ENCODE peak calls at places on chromosomes 5 and 9, in six cellular contexts. One of them, this sample, is unnamed.

GRCh38 chr5:1820381-1820780 is 19.2 kb downstream of the NDUFS6 start:
- DNase-seq in lower leg skin: no peak
- DNase-seq in bronchial epithelial cell: no peak
- DNase-seq in breast epithelium: no peak
- DNase-seq in fibroblast of pulmonary artery: no peak
- DNase-seq in SK-N-SH: no peak
- DNase-seq in this sample: no peak

GRCh38 chr9:134787601-134788531 is 92.7 kb upstream of the FCN2 start:
- DNase-seq in lower leg skin: no peak
- DNase-seq in bronchial epithelial cell: no peak
- DNase-seq in breast epithelium: no peak
- DNase-seq in fibroblast of pulmonary artery: no peak
- DNase-seq in SK-N-SH: no peak
- DNase-seq in this sample: no peak

GRCh38 chr5:60794691-60795090 is 49.4 kb downstream of the ELOVL7 start:
- DNase-seq in lower leg skin: no peak
- DNase-seq in bronchial epithelial cell: no peak
- DNase-seq in breast epithelium: no peak
- DNase-seq in fibroblast of pulmonary artery: no peak
- DNase-seq in SK-N-SH: no peak
- DNase-seq in this sample: no peak

GRCh38 chr5:16669776-16670175 is 53.0 kb upstream of the RETREG1 start:
- DNase-seq in lower leg skin: no peak
- DNase-seq in bronchial epithelial cell: no peak
- DNase-seq in breast epithelium: no peak
- DNase-seq in fibroblast of pulmonary artery: peak
- DNase-seq in SK-N-SH: no peak
- DNase-seq in this sample: peak

GRCh38 chr9:81416476-81417298 is 272.7 kb downstream of the TLE1 start:
- DNase-seq in lower leg skin: no peak
- DNase-seq in bronchial epithelial cell: no peak
- DNase-seq in breast epithelium: no peak
- DNase-seq in fibroblast of pulmonary artery: no peak
- DNase-seq in SK-N-SH: no peak
- DNase-seq in this sample: peak

GRCh38 chr5:50759526-50760280 is 93.3 kb downstream of the PARP8 start:
- DNase-seq in lower leg skin: no peak
- DNase-seq in bronchial epithelial cell: no peak
- DNase-seq in breast epithelium: no peak
- DNase-seq in fibroblast of pulmonary artery: no peak
- DNase-seq in SK-N-SH: no peak
- DNase-seq in this sample: peak

GRCh38 chr9:12091865-12092527 is 601.2 kb upstream of the TYRP1 start:
- DNase-seq in lower leg skin: no peak
- DNase-seq in bronchial epithelial cell: no peak
- DNase-seq in breast epithelium: no peak
- DNase-seq in fibroblast of pulmonary artery: no peak
- DNase-seq in SK-N-SH: no peak
- DNase-seq in this sample: no peak

GRCh38 chr5:120778491-120779293 is 314.6 kb downstream of the PRR16 start:
- DNase-seq in lower leg skin: no peak
- DNase-seq in bronchial epithelial cell: no peak
- DNase-seq in breast epithelium: no peak
- DNase-seq in fibroblast of pulmonary artery: peak
- DNase-seq in SK-N-SH: no peak
- DNase-seq in this sample: peak

GRCh38 chr9:135816179-135816970 is 91.0 kb downstream of the CAMSAP1 start:
- DNase-seq in lower leg skin: no peak
- DNase-seq in bronchial epithelial cell: no peak
- DNase-seq in breast epithelium: no peak
- DNase-seq in fibroblast of pulmonary artery: no peak
- DNase-seq in SK-N-SH: no peak
- DNase-seq in this sample: peak

GRCh38 chr5:91151947-91152346 is 231.2 kb downstream of the ARRDC3 start:
- DNase-seq in lower leg skin: peak
- DNase-seq in bronchial epithelial cell: peak
- DNase-seq in breast epithelium: peak
- DNase-seq in fibroblast of pulmonary artery: peak
- DNase-seq in SK-N-SH: no peak
- DNase-seq in this sample: peak

GRCh38 chr5:165161204-165161603 is 1655.8 kb downstream of the MAT2B start:
- DNase-seq in lower leg skin: no peak
- DNase-seq in bronchial epithelial cell: no peak
- DNase-seq in breast epithelium: no peak
- DNase-seq in fibroblast of pulmonary artery: no peak
- DNase-seq in SK-N-SH: no peak
- DNase-seq in this sample: no peak

GRCh38 chr5:68137451-68138190 is 77.9 kb upstream of the PIK3R1 start:
- DNase-seq in lower leg skin: no peak
- DNase-seq in bronchial epithelial cell: no peak
- DNase-seq in breast epithelium: no peak
- DNase-seq in fibroblast of pulmonary artery: no peak
- DNase-seq in SK-N-SH: no peak
- DNase-seq in this sample: no peak

GRCh38 chr9:130235558-130236435 is 29.8 kb upstream of the HMCN2 start:
- DNase-seq in lower leg skin: peak
- DNase-seq in bronchial epithelial cell: no peak
- DNase-seq in breast epithelium: peak
- DNase-seq in fibroblast of pulmonary artery: peak
- DNase-seq in SK-N-SH: peak
- DNase-seq in this sample: peak

GRCh38 chr9:112783551-112783954 is 33.0 kb downstream of the SNX30 start:
- DNase-seq in lower leg skin: no peak
- DNase-seq in bronchial epithelial cell: no peak
- DNase-seq in breast epithelium: no peak
- DNase-seq in fibroblast of pulmonary artery: no peak
- DNase-seq in SK-N-SH: no peak
- DNase-seq in this sample: no peak

GRCh38 chr5:180739271-180739670 is 587 bp downstream of the OR2Y1 start:
- DNase-seq in lower leg skin: no peak
- DNase-seq in bronchial epithelial cell: peak
- DNase-seq in breast epithelium: no peak
- DNase-seq in fibroblast of pulmonary artery: no peak
- DNase-seq in SK-N-SH: no peak
- DNase-seq in this sample: peak

GRCh38 chr5:15346738-15347137 is 153.2 kb upstream of the FBXL7 start:
- DNase-seq in lower leg skin: no peak
- DNase-seq in bronchial epithelial cell: no peak
- DNase-seq in breast epithelium: no peak
- DNase-seq in fibroblast of pulmonary artery: peak
- DNase-seq in SK-N-SH: no peak
- DNase-seq in this sample: no peak

GRCh38 chr5:178182158-178182876 is 4.9 kb downstream of the GMCL2 start:
- DNase-seq in lower leg skin: no peak
- DNase-seq in bronchial epithelial cell: no peak
- DNase-seq in breast epithelium: no peak
- DNase-seq in fibroblast of pulmonary artery: no peak
- DNase-seq in SK-N-SH: no peak
- DNase-seq in this sample: no peak

GRCh38 chr5:55226934-55227737 is at the start of gene MCIDAS:
- DNase-seq in lower leg skin: no peak
- DNase-seq in bronchial epithelial cell: peak
- DNase-seq in breast epithelium: no peak
- DNase-seq in fibroblast of pulmonary artery: no peak
- DNase-seq in SK-N-SH: peak
- DNase-seq in this sample: no peak

GRCh38 chr5:8019719-8020218 is 150.8 kb downstream of the MTRR start:
- DNase-seq in lower leg skin: no peak
- DNase-seq in bronchial epithelial cell: no peak
- DNase-seq in breast epithelium: no peak
- DNase-seq in fibroblast of pulmonary artery: no peak
- DNase-seq in SK-N-SH: no peak
- DNase-seq in this sample: no peak

GRCh38 chr9:22427226-22427880 is 19.3 kb upstream of the DMRTA1 start:
- DNase-seq in lower leg skin: no peak
- DNase-seq in bronchial epithelial cell: no peak
- DNase-seq in breast epithelium: no peak
- DNase-seq in fibroblast of pulmonary artery: no peak
- DNase-seq in SK-N-SH: no peak
- DNase-seq in this sample: no peak

GRCh38 chr9:133880851-133881634 is 111.1 kb downstream of the VAV2 start:
- DNase-seq in lower leg skin: no peak
- DNase-seq in bronchial epithelial cell: peak
- DNase-seq in breast epithelium: no peak
- DNase-seq in fibroblast of pulmonary artery: peak
- DNase-seq in SK-N-SH: peak
- DNase-seq in this sample: peak

GRCh38 chr5:142626056-142626455 is 59.8 kb downstream of the FGF1 start:
- DNase-seq in lower leg skin: no peak
- DNase-seq in bronchial epithelial cell: no peak
- DNase-seq in breast epithelium: no peak
- DNase-seq in fibroblast of pulmonary artery: no peak
- DNase-seq in SK-N-SH: no peak
- DNase-seq in this sample: no peak

GRCh38 chr5:59107692-59108091 is 524.8 kb downstream of the RAB3C start:
- DNase-seq in lower leg skin: no peak
- DNase-seq in bronchial epithelial cell: peak
- DNase-seq in breast epithelium: no peak
- DNase-seq in fibroblast of pulmonary artery: peak
- DNase-seq in SK-N-SH: no peak
- DNase-seq in this sample: peak

GRCh38 chr9:4590430-4591122 is 71.5 kb upstream of the PLPP6 start:
- DNase-seq in lower leg skin: no peak
- DNase-seq in bronchial epithelial cell: no peak
- DNase-seq in breast epithelium: no peak
- DNase-seq in fibroblast of pulmonary artery: no peak
- DNase-seq in SK-N-SH: no peak
- DNase-seq in this sample: peak

GRCh38 chr9:136163248-136163850 is 41.6 kb downstream of the LHX3 start:
- DNase-seq in lower leg skin: no peak
- DNase-seq in bronchial epithelial cell: no peak
- DNase-seq in breast epithelium: no peak
- DNase-seq in fibroblast of pulmonary artery: no peak
- DNase-seq in SK-N-SH: no peak
- DNase-seq in this sample: no peak

GRCh38 chr5:180797256-180798192 is 5.1 kb downstream of the MGAT1 start:
- DNase-seq in lower leg skin: no peak
- DNase-seq in bronchial epithelial cell: no peak
- DNase-seq in breast epithelium: no peak
- DNase-seq in fibroblast of pulmonary artery: no peak
- DNase-seq in SK-N-SH: no peak
- DNase-seq in this sample: no peak

GRCh38 chr9:135961811-135962695 is 880 bp upstream of the UBAC1 start:
- DNase-seq in lower leg skin: no peak
- DNase-seq in bronchial epithelial cell: no peak
- DNase-seq in breast epithelium: no peak
- DNase-seq in fibroblast of pulmonary artery: no peak
- DNase-seq in SK-N-SH: peak
- DNase-seq in this sample: no peak

GRCh38 chr5:71697967-71698366 is 21.1 kb upstream of the CARTPT start:
- DNase-seq in lower leg skin: no peak
- DNase-seq in bronchial epithelial cell: no peak
- DNase-seq in breast epithelium: no peak
- DNase-seq in fibroblast of pulmonary artery: no peak
- DNase-seq in SK-N-SH: no peak
- DNase-seq in this sample: no peak
- TF ChIP-seq CTCF in lower leg skin: no peak
- TF ChIP-seq CTCF in bronchial epithelial cell: peak
- TF ChIP-seq CTCF in breast epithelium: no peak
- TF ChIP-seq CTCF in fibroblast of pulmonary artery: peak
- TF ChIP-seq CTCF in SK-N-SH: peak
- TF ChIP-seq CTCF in this sample: peak

DNA sequence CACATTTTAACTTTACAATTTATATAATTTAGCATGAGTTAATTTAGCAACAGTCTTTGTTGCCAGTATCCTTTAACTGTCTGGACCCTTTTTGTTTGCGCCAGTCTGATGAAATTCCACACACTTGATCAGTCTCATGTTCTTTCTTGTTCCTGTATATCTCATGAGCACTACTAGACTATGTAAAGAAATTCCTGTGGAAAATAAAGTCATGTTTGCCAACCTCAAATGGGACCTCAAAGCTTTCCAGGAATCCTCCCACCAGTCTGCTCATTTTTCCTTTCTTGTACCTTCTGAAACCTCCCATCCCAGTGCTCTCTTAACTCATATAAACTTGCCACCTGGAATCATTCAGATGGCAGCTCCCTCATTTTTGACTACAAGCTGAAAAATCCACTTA is 8.0 kb downstream of the DMXL1 start:
- DNase-seq in lower leg skin: no peak
- DNase-seq in bronchial epithelial cell: peak
- DNase-seq in breast epithelium: no peak
- DNase-seq in fibroblast of pulmonary artery: peak
- DNase-seq in SK-N-SH: no peak
- DNase-seq in this sample: peak
- H3K4me3 ChIP-seq in lower leg skin: no peak
- H3K4me3 ChIP-seq in bronchial epithelial cell: no peak
- H3K4me3 ChIP-seq in breast epithelium: no peak
- H3K4me3 ChIP-seq in fibroblast of pulmonary artery: no peak
- H3K4me3 ChIP-seq in SK-N-SH: no peak
- H3K4me3 ChIP-seq in this sample: no peak

GRCh38 chr5:169602535-169602934 is 19.0 kb downstream of the SPDL1 start:
- DNase-seq in lower leg skin: no peak
- DNase-seq in bronchial epithelial cell: no peak
- DNase-seq in breast epithelium: no peak
- DNase-seq in fibroblast of pulmonary artery: no peak
- DNase-seq in SK-N-SH: no peak
- DNase-seq in this sample: no peak

GRCh38 chr5:169595172-169595820 is 11.7 kb downstream of the SPDL1 start:
- DNase-seq in lower leg skin: no peak
- DNase-seq in bronchial epithelial cell: no peak
- DNase-seq in breast epithelium: no peak
- DNase-seq in fibroblast of pulmonary artery: no peak
- DNase-seq in SK-N-SH: no peak
- DNase-seq in this sample: no peak

DNA sequence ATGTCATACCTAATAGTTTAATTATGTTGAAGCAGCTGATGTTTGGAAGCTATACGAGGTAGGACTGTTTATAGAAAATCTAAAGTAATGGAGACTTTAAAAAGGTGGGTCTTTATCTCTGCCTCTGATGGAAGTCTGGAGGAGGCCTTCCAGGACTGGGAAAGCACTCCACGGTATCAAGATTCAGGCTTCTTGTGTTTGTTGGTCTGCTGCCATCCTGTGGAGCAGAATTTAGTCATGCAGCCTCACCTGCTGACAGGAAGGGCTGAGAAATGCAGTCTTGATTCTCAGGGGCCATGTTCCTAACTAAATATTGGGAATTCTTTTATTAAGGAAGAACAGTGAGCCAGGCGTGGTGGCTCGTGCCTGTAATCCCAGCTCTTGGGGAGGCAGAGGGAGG is 15.9 kb downstream of the SPDL1 start:
- DNase-seq in lower leg skin: no peak
- DNase-seq in bronchial epithelial cell: no peak
- DNase-seq in breast epithelium: no peak
- DNase-seq in fibroblast of pulmonary artery: no peak
- DNase-seq in SK-N-SH: no peak
- DNase-seq in this sample: peak
- TF ChIP-seq CTCF in lower leg skin: no peak
- TF ChIP-seq CTCF in bronchial epithelial cell: no peak
- TF ChIP-seq CTCF in breast epithelium: no peak
- TF ChIP-seq CTCF in fibroblast of pulmonary artery: no peak
- TF ChIP-seq CTCF in SK-N-SH: no peak
- TF ChIP-seq CTCF in this sample: peak

DNA sequence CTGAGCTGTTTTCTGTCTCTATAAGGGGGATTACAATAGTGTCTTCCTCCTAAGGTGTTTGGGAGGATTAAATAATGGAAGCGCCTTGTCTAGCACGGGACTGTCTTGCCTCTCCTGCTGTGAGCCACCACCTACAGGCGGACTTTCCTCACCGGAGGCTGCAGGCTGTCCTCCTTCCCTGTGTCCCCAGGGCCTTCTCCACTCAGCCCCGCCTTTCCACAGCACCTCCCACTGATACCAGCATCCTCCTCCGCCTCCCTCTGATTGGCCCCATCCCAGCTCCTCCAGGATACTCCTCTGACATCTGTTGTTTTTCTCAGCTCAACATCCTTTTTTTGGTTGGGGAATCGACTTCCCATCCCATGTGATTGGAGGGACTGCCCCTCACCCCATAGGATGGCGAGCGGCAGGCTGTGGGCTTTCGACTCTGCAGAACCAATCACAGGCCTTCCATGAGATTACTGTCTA is 851 bp upstream of the ZDHHC12 start:
- DNase-seq in lower leg skin: peak
- DNase-seq in bronchial epithelial cell: peak
- DNase-seq in breast epithelium: peak
- DNase-seq in fibroblast of pulmonary artery: peak
- DNase-seq in SK-N-SH: peak
- DNase-seq in this sample: peak
- H3K4me3 ChIP-seq in lower leg skin: peak
- H3K4me3 ChIP-seq in bronchial epithelial cell: peak
- H3K4me3 ChIP-seq in breast epithelium: peak
- H3K4me3 ChIP-seq in fibroblast of pulmonary artery: peak
- H3K4me3 ChIP-seq in SK-N-SH: peak
- H3K4me3 ChIP-seq in this sample: peak